ENCODE peak calls at places on chromosome 5, in nine cellular contexts. F, J, H, A, V, L, X, S and O are unnamed samples.

GRCh38 chr5:109965634-109966033 is 275.9 kb downstream of the MAN2A1 start:
- DNase-seq in J (no peak), F (no peak), L (no peak), X (no peak), A (no peak), V (no peak), S (no peak), H (no peak), O (no peak)

GRCh38 chr5:23484094-23484493 is 23.3 kb upstream of the PRDM9 start:
- DNase-seq in H (no peak), S (no peak), J (no peak), F (no peak), X (peak), A (no peak), V (no peak), L (no peak), O (no peak)

GRCh38 chr5:87121315-87122170 is 146.1 kb upstream of the RASA1 start:
- DNase-seq in V (peak), S (no peak), A (peak), H (peak), J (no peak), F (no peak), X (peak), L (peak), O (peak)

GRCh38 chr5:87393331-87393730 is 19.4 kb downstream of the CCNH start:
- DNase-seq in L (no peak), F (no peak), X (peak), A (peak), S (no peak), J (no peak), H (no peak), V (no peak), O (no peak)

GRCh38 chr5:146680846-146681585 is 165.0 kb upstream of the GPR151 start:
- DNase-seq in J (no peak), X (no peak), A (no peak), S (no peak), V (no peak), L (no peak), H (no peak), F (no peak), O (no peak)

GRCh38 chr5:143649869-143650268 is 162.1 kb upstream of the HMHB1 start:
- DNase-seq in F (no peak), X (no peak), H (peak), J (no peak), L (no peak), A (peak), S (no peak), V (no peak), O (no peak)

GRCh38 chr5:141787376-141787775 is 90.8 kb downstream of the PCDH1 start:
- DNase-seq in S (no peak), X (no peak), A (peak), V (no peak), L (no peak), F (no peak), J (no peak), H (no peak), O (no peak)

GRCh38 chr5:98709681-98710080 is 63.8 kb upstream of the RGMB start:
- DNase-seq in A (no peak), L (no peak), V (no peak), H (no peak), S (no peak), J (no peak), F (no peak), X (no peak), O (no peak)

GRCh38 chr5:13695076-13695712 is 249.3 kb downstream of the DNAH5 start:
- DNase-seq in L (no peak), F (no peak), A (no peak), J (no peak), H (no peak), V (no peak), X (peak), S (no peak), O (no peak)

GRCh38 chr5:60843693-60844428 is at the start of gene ELOVL7:
- DNase-seq in F (peak), H (peak), X (peak), A (no peak), J (peak), L (peak), V (no peak), S (peak), O (peak)

GRCh38 chr5:17147225-17148120 is 70.0 kb upstream of the BASP1 start:
- DNase-seq in H (no peak), L (no peak), V (no peak), S (no peak), J (no peak), F (no peak), X (no peak), A (no peak), O (no peak)

GRCh38 chr5:107513337-107514125 is 157.2 kb downstream of the EFNA5 start:
- DNase-seq in H (peak), A (no peak), X (no peak), J (no peak), L (no peak), S (no peak), F (no peak), V (peak), O (no peak)

GRCh38 chr5:163757344-163757743 is 251.9 kb downstream of the MAT2B start:
- DNase-seq in X (no peak), L (no peak), A (no peak), V (no peak), F (no peak), J (no peak), S (no peak), H (no peak), O (no peak)

GRCh38 chr5:150376799-150377771 is 19.6 kb downstream of the TCOF1 start:
- DNase-seq in S (no peak), H (no peak), F (no peak), L (no peak), X (no peak), V (no peak), A (peak), J (no peak), O (no peak)

GRCh38 chr5:155129513-155129880 is 115.9 kb downstream of the KIF4B start:
- DNase-seq in L (no peak), J (no peak), S (no peak), H (no peak), X (peak), A (no peak), F (no peak), V (no peak), O (no peak)

GRCh38 chr5:60668715-60669304 is 31.2 kb downstream of the DEPDC1B start:
- DNase-seq in F (no peak), J (no peak), A (peak), H (peak), L (peak), X (peak), V (peak), S (no peak), O (peak)

GRCh38 chr5:111975133-111975532 is 218.1 kb upstream of the NREP start:
- DNase-seq in F (peak), H (no peak), J (no peak), V (no peak), A (peak), L (no peak), S (no peak), X (no peak), O (no peak)

GRCh38 chr5:76790632-76791290 is 28.1 kb upstream of the F2RL1 start:
- DNase-seq in J (no peak), V (no peak), A (peak), F (peak), X (peak), L (no peak), S (no peak), H (no peak), O (no peak)

GRCh38 chr5:63055421-63055820 is 476.8 kb downstream of the LRRC70 start:
- DNase-seq in J (no peak), F (no peak), S (no peak), X (peak), A (no peak), H (no peak), L (no peak), V (no peak), O (no peak)

GRCh38 chr5:1000329-1000728 is 8.3 kb upstream of the NKD2 start:
- DNase-seq in X (no peak), L (no peak), S (no peak), A (no peak), H (no peak), V (no peak), J (no peak), F (no peak), O (no peak)

GRCh38 chr5:173454381-173454763 is 126.2 kb upstream of the STC2 start:
- DNase-seq in J (no peak), H (no peak), V (no peak), X (peak), F (no peak), L (no peak), A (peak), S (no peak), O (no peak)

GRCh38 chr5:173056783-173057061 is 570 bp downstream of the CREBRF start:
- DNase-seq in V (no peak), H (no peak), X (no peak), F (no peak), S (no peak), L (peak), J (no peak), A (no peak), O (peak)

GRCh38 chr5:147617711-147618110 is 107.8 kb upstream of the DPYSL3 start:
- DNase-seq in V (no peak), J (no peak), H (no peak), L (no peak), S (no peak), A (no peak), F (no peak), X (no peak), O (no peak)

GRCh38 chr5:208449-209114 is 9.4 kb downstream of the CCDC127 start:
- DNase-seq in F (no peak), H (no peak), A (no peak), X (no peak), L (no peak), J (no peak), V (no peak), S (no peak), O (no peak)

GRCh38 chr5:135046661-135047346 is 12.8 kb upstream of the PITX1 start:
- DNase-seq in S (no peak), H (no peak), A (no peak), F (no peak), X (no peak), V (no peak), L (no peak), J (no peak), O (no peak)

DNA sequence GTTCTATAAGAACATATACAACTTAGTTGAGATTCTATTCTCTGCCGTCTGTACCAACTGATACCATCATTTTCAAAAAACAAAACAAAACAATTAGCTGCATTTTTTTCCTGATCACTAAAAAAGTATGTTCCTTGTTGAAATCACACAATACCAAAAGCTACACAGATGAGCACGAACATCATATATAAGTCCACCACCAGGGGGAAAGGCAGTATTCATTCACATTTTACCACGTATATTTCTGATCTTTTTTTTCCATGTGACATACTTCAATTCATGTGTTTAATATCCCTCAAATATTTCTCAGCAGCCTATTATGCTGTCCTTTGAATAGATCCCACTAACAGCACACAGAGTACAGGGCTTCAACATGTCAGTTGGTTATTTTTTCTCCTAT is 40.6 kb downstream of the IRX2 start:
- DNase-seq in A (peak), F (no peak), H (no peak), J (no peak), V (no peak), X (no peak), L (no peak), S (no peak), O (no peak)
- TF ChIP-seq CTCF in A (peak), F (no peak), H (no peak), J (no peak), V (peak), X (no peak), L (no peak), S (peak), O (no peak)

DNA sequence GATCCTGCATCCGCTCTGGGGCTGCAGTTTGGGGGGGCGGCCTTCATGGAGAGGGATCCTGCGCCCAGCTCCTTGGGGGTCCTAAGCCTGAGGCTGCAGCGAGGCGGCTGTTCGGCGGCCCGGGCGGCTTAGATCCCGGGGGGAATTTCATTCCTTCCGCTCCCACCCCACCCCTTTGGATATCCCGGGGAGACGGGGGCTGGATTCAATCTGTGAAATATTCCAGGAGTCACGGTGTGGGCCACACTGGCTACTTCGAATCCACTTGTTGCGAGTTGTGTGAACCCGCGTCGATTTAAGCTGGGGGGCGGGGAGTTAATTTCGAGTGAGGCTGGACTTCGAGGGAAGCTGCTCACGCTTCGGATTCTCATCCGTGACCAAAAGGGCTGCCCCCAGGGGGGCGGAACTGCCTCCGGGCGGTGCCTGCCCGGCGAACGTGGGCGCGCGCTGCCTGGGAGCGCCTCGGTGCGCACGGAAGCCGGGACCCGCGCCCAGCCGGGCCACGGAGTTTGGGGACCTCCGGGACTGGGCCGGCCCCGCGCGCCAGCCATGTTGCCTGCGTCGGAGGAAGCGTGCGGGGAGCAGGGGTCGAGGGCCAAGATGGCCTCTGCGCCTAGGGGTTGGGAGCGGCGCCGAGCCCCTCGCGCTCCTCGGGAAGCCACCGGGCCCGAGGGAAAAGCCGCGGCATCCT is 790 bp downstream of the OCLN start:
- DNase-seq in A (peak), V (no peak), X (peak), H (peak), S (peak), J (peak), F (no peak), L (peak), O (peak)
- TF ChIP-seq CTCF in A (no peak), V (no peak), X (no peak), H (no peak), S (no peak), J (no peak), F (no peak), L (no peak), O (no peak)

GRCh38 chr5:7392401-7393024 is 3.4 kb upstream of the ADCY2 start:
- DNase-seq in S (no peak), F (no peak), A (peak), V (peak), X (peak), L (no peak), H (peak), J (peak), O (no peak)
- TF ChIP-seq CTCF in S (peak), F (no peak), A (peak), V (peak), X (peak), L (peak), H (peak), J (peak), O (no peak)

GRCh38 chr5:157383151-157383810 is 76.7 kb upstream of the NIPAL4 start:
- DNase-seq in J (no peak), H (no peak), A (no peak), V (no peak), S (no peak), F (no peak), L (no peak), X (no peak), O (no peak)

GRCh38 chr5:157381746-157382145 is 78.3 kb upstream of the NIPAL4 start:
- DNase-seq in A (no peak), S (no peak), F (no peak), J (no peak), X (no peak), H (no peak), V (no peak), L (no peak), O (no peak)

GRCh38 chr5:157379983-157380382 is 80.0 kb upstream of the NIPAL4 start:
- DNase-seq in L (no peak), X (no peak), A (no peak), H (no peak), J (no peak), S (no peak), F (no peak), V (no peak), O (no peak)

DNA sequence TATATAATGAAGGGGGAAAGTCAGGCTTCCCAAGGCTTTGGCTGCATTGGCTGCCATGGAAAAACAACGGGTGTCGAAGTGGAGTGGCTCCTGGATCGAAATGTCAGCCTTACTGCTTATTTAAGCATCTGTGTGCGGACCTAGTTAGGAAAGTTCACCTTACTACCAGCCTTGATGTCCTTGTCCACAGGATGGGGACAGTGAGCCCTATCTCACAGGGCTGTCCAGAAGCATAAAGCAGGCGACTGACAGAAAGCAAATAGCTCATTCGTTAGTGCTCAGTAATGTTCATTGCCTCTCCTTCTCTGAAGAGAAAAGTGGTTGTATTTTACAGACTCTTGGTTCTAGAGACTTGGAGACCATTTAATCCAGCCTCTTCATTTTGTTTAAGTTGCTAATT is 81.5 kb upstream of the NIPAL4 start:
- DNase-seq in S (no peak), A (no peak), H (no peak), V (no peak), F (no peak), L (no peak), X (peak), J (no peak), O (no peak)
- TF ChIP-seq CTCF in S (no peak), A (no peak), H (no peak), V (no peak), F (no peak), L (no peak), X (no peak), J (no peak), O (no peak)

DNA sequence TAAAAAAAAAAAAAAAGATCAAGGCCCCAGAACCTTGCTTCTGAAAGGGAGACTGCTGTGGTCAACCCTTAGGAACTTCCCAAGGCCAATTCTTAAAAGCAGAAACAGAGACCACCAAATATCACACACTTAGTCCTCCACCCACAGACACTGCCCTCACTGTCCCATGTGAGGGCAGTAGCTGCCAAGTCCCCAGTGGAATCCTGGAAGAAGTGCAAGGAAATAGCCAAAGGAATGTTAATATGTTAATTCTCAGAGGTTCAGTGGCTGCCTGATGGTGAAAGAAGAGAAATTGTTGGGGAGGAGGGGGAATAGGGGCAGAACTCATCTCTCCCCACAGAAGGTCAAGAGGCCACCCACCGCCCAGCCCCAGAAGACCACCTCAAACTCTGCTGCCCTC is 23.1 kb downstream of the FSTL4 start:
- DNase-seq in J (no peak), S (no peak), H (no peak), F (no peak), L (no peak), V (no peak), A (no peak), X (no peak), O (no peak)
- TF ChIP-seq CTCF in J (no peak), S (no peak), H (no peak), F (no peak), L (no peak), V (no peak), A (no peak), X (no peak), O (no peak)

DNA sequence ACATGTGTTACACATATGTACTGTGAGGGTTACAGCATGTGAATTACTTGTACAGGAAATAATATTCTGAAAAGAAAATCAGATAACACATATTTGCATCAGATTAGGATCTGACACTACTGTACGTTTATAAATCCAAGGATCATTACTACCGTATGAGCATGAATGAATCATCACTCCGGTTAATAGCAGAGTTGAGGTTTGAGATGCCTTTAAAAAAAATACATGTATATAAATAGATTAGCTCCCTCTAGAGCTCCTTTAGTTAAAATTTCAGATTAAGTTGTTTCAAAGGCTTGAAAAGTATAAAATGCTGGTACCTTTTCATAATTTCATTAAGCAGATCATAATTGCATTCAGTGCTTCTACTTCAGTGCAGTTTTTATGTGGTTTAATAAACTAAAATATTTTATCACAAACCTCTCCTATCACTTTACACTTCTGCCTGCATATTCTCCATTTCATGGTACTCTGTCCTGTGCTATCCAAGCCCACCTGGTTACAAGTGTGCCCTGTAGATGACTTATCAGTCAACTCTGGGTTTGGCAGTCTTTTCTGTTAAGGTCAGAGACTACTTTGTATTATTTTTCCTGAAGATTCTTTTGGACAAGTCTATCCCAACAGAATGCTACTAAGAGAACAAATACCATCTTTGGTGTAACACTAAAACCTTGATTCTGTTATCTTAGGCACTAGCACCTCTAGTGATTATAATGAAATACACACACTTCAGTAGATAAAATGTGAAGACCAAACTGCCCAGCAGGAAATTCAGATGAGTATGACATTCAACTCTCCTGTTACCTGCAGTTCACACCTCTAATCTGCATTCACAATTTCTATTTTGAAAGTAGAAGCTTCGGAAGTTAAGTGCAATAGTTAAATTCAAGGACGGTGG is 48.0 kb upstream of the POU5F2 start:
- DNase-seq in J (no peak), H (no peak), F (no peak), A (peak), S (no peak), X (peak), V (no peak), L (no peak), O (no peak)
- TF ChIP-seq CTCF in J (no peak), H (no peak), F (no peak), A (peak), S (no peak), X (no peak), V (no peak), L (no peak), O (no peak)